ENCODE peak calls at places on chromosomes 12 and 14, in four cellular contexts. C is HFFc6, L is activated T-cell treated with anti-CD3 and anti-CD28 coated beads for 1 hour, Z is cerebellar cortex. T is an unnamed sample.

GRCh38 chr14:67432088-67432564 is 20.2 kb upstream of the PLEK2 start:
- DNase-seq in C (no peak), L (no peak), Z (no peak), T (no peak)

GRCh38 chr12:2692156-2692555 is 102.6 kb upstream of the FKBP4 start:
- DNase-seq in C (no peak), L (no peak), Z (no peak), T (no peak)

GRCh38 chr12:27635349-27635972 is 60.8 kb upstream of the REP15 start:
- DNase-seq in C (peak), L (no peak), Z (peak), T (no peak)

GRCh38 chr12:16599081-16599480 is 6.9 kb downstream of the LMO3 start:
- DNase-seq in C (no peak), L (no peak), Z (no peak), T (no peak)

GRCh38 chr12:27220988-27221345 is 23.1 kb upstream of the STK38L start:
- DNase-seq in C (no peak), L (no peak), Z (no peak), T (no peak)

GRCh38 chr14:50452979-50453705 is 56.5 kb upstream of the CDKL1 start:
- DNase-seq in C (peak), L (no peak), Z (no peak), T (peak)

GRCh38 chr12:44873898-44874297 is 2.2 kb downstream of the NELL2 start:
- DNase-seq in C (peak), L (no peak), Z (peak), T (no peak)

GRCh38 chr12:105141320-105141918 is 33.9 kb downstream of the WASHC4 start:
- DNase-seq in C (no peak), L (no peak), Z (no peak), T (no peak)

GRCh38 chr14:83909507-83909906 is 1620.4 kb upstream of the FLRT2 start:
- DNase-seq in C (no peak), L (no peak), Z (no peak), T (no peak)

GRCh38 chr14:92386637-92387036 is 63.7 kb downstream of the SLC24A4 start:
- DNase-seq in C (no peak), L (no peak), Z (no peak), T (no peak)

T was measured in kidney epithelial cell.